ENCODE peak calls at places on chromosomes 11 and 22, in seven cellular contexts. U is spleen, G is brain microvascular endothelial cell, P is fibroblast of mammary gland, C is AG04450, I is astrocyte of the spinal cord, N is mucosa of descending colon. L is an unnamed sample.
A peak's percentile ranks its signal among the peaks of the same experiment; 100 is the strongest.

GRCh38 chr11:104394508-104394907 is 230.6 kb upstream of the PDGFD start:
- DNase-seq in P (no peak), U (no peak), I (no peak), C (no peak), N (no peak), G (no peak), L (no peak)

GRCh38 chr22:49853981-49854791 is 542 bp downstream of the ZBED4 start:
- DNase-seq in I (peak; percentile 26), P (no peak), G (peak; percentile 8), N (peak; percentile 71), U (peak; percentile 91), C (no peak), L (peak; percentile 50)

GRCh38 chr22:17300926-17301325 is 68.3 kb upstream of the CECR2 start:
- DNase-seq in I (no peak), U (no peak), P (no peak), G (no peak), C (no peak), N (no peak), L (no peak)

GRCh38 chr11:76219243-76219642 is 12.9 kb upstream of the WNT11 start:
- DNase-seq in G (no peak), P (no peak), N (peak; percentile 8), C (no peak), I (no peak), U (no peak), L (no peak)

GRCh38 chr11:88307749-88308425 is 29.6 kb downstream of the CTSC start:
- DNase-seq in P (no peak), C (no peak), U (no peak), G (no peak), I (no peak), N (no peak), L (no peak)

GRCh38 chr11:12857572-12857971 is 151.5 kb upstream of the RASSF10 start:
- DNase-seq in I (no peak), C (no peak), N (no peak), P (no peak), G (no peak), U (no peak), L (no peak)

GRCh38 chr11:34840736-34841386 is 75.3 kb downstream of the APIP start:
- DNase-seq in U (no peak), I (no peak), P (peak; percentile 49), C (no peak), G (no peak), N (no peak), L (peak; percentile 58)

GRCh38 chr22:33400061-33400840 is 342.1 kb upstream of the SYN3 start:
- DNase-seq in I (no peak), C (no peak), P (no peak), N (no peak), U (no peak), G (no peak), L (no peak)

GRCh38 chr11:130945945-130946344 is 29.7 kb upstream of the SNX19 start:
- DNase-seq in C (peak; percentile 61), I (peak; percentile 67), G (peak; percentile 77), U (no peak), N (no peak), P (peak; percentile 97), L (peak; percentile 10)

GRCh38 chr22:16783930-16784354 is 41.3 kb downstream of the XKR3 start:
- DNase-seq in C (no peak), I (no peak), P (peak; percentile 24), N (no peak), G (no peak), U (no peak), L (no peak)

GRCh38 chr11:109026891-109027489 is 362.1 kb downstream of the DDX10 start:
- DNase-seq in I (peak; percentile 31), N (no peak), C (no peak), G (no peak), U (no peak), P (peak; percentile 10), L (no peak)

GRCh38 chr11:108131993-108132392 is 10.6 kb downstream of the ACAT1 start:
- DNase-seq in P (peak; percentile 15), G (no peak), C (no peak), I (no peak), U (no peak), N (no peak), L (no peak)

GRCh38 chr11:64842851-64843841 is 1.3 kb downstream of the CDC42BPG start:
- DNase-seq in G (no peak), U (peak; percentile 81), N (peak; percentile 91), C (no peak), I (no peak), P (no peak), L (peak; percentile 87)

GRCh38 chr11:104581246-104581980 is 316.8 kb downstream of the CASP12 start:
- DNase-seq in U (no peak), N (no peak), P (peak; percentile 69), G (no peak), C (no peak), I (peak; percentile 37), L (no peak)

GRCh38 chr11:25891960-25892359 is 440.0 kb upstream of the ANO3 start:
- DNase-seq in I (no peak), C (no peak), N (no peak), P (no peak), G (no peak), U (no peak), L (no peak)

GRCh38 chr11:118619444-118620205 is 12.2 kb downstream of the PHLDB1 start:
- DNase-seq in I (peak; percentile 96), U (peak; percentile 37), P (peak; percentile 96), G (peak; percentile 97), N (peak; percentile 22), C (peak; percentile 93), L (no peak)

GRCh38 chr11:34181254-34181653 is 75.8 kb downstream of the NAT10 start:
- DNase-seq in N (no peak), U (no peak), P (no peak), G (no peak), C (no peak), I (no peak), L (no peak)

GRCh38 chr22:45903355-45904149 is 73.4 kb downstream of the WNT7B start:
- DNase-seq in G (peak; percentile 69), I (peak; percentile 82), P (peak; percentile 48), U (no peak), C (peak; percentile 27), N (no peak), L (no peak)

GRCh38 chr22:49614966-49615965 is 212.4 kb downstream of the BRD1 start:
- DNase-seq in U (peak; percentile 59), C (no peak), N (peak; percentile 39), P (no peak), G (no peak), I (no peak), L (no peak)

GRCh38 chr22:50260434-50260800 is 1.1 kb downstream of the MAPK12 start:
- DNase-seq in G (no peak), I (no peak), P (peak; percentile 15), N (no peak), C (no peak), U (no peak), L (no peak)

GRCh38 chr22:47396105-47396504 is 633.7 kb downstream of the TBC1D22A start:
- DNase-seq in P (no peak), N (no peak), I (no peak), U (peak; percentile 56), G (no peak), C (no peak), L (no peak)

GRCh38 chr11:65663634-65664200 is 1.0 kb upstream of the RELA start:
- DNase-seq in C (no peak), I (no peak), U (peak; percentile 89), N (peak; percentile 79), P (peak; percentile 78), G (no peak), L (peak; percentile 66)

GRCh38 chr11:92854952-92855351 is 114.5 kb upstream of the MTNR1B start:
- DNase-seq in G (no peak), N (no peak), C (no peak), P (no peak), U (no peak), I (no peak), L (no peak)
- TF ChIP-seq CTCF in G (no peak), N (no peak), C (no peak), P (no peak), U (no peak), I (no peak), L (no peak)

DNA sequence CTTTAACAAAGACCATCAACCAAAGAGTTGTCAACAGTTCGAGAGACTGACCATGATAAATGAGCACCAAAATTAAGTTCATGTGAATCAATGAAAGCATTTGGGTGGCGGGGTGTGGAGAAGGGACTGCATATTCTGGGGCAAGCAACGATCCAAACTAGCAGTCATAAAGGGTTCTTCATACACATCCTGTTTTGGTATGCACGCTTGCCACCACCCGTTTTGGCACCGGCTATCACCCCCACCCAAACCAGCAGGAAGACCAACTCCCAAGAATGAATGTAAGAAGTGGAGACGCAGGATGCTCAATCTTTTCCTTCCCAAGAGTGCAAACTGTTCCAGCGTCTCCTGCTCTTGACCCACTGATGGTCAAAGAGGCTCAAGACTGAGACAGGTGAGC is 80.8 kb downstream of the SGSM3 start:
- DNase-seq in N (no peak), C (no peak), I (no peak), P (no peak), U (no peak), G (no peak), L (no peak)
- H3K4me3 ChIP-seq in N (no peak overlapping the region), C (no peak overlapping the region), I (no peak overlapping the region), P (no peak overlapping the region), U (no peak overlapping the region), G (no peak overlapping the region), L (no peak overlapping the region)

DNA sequence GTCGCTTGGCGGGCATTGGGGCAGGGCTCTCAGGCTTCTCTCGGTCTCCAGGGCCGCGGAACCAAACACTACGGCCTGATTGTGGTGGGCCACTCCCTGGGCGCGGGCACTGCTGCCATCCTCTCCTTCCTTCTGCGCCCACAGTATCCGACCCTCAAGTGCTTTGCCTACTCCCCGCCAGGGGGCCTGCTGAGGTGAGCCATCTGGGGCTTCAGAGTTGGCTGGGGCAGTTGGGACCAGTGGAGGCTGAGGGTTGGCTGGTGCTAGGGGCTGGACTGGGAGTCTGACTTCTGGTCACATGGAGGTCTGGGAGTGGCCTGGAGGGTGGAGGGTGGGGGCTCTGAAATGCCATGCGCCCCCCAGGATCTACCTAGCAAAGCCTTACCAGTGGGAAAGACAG is 15.3 kb upstream of the MYRF start:
- DNase-seq in C (no peak), U (no peak), P (no peak), G (no peak), I (no peak), N (no peak), L (no peak)
- TF ChIP-seq CTCF in C (no peak), U (no peak), P (no peak), G (no peak), I (no peak), N (no peak), L (no peak)

DNA sequence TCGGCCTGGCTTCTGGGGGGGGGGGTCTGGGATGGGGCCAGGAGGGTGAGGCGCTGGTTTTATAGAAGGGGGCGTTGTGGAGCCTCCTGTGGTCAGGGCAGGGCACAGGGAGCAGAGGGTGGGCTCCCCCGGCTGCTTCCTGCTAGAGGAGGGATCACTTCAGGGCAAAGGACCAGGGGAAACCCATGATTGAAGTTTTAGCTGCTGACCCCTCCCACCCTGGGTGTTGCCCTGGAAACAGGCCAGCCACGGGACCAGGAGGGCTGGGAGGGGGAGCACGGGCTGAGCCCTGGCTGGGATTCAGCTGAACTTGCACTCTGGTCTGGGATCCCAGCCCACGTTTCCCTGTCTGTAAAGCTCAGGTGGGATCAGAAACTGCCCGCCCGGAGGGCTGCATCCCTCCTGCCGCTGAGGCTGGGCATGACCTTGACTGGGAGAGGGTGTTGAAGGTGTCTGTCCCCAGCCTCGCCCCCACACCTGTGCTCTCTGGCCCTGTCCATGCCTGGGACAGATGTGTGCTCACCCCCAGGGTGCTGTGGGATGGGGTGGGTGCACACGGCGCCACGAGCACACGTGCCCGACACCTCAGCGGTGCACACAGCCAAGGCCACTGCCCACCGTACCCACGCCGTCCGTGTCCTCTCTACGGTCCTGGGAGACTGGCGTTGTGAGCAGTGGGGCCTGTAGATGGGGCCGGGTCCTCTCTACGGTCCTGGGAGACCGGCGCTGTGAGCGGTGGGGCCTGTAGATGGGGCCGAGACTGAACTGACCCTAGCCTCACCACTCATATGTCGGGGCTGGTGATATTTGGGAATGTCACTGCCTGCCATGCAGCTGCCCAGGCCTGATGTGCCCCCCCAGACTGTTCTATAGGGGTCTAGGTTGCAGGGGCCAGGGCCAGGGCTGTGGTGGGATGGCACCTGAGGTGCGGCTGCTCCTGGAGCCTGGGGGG is 2.3 kb downstream of the TSPAN4 start:
- DNase-seq in G (no peak), N (peak; percentile 86), I (peak; percentile 92), U (peak; percentile 90), P (peak; percentile 94), C (peak; percentile 71), L (peak; percentile 79)
- H3K4me3 ChIP-seq in G (peak overlapping the region; percentile 91), N (no peak overlapping the region), I (peak overlapping the region; percentile 85), U (no peak overlapping the region), P (peak overlapping the region; percentile 94), C (peak overlapping the region; percentile 71), L (peak overlapping the region; percentile 81)

L was measured in transverse colon.